ENCODE peak calls at places on chromosomes 16 and 17, in nine cellular contexts. U is GM12891; A is bronchial epithelial cell; L is fibroblast of the aortic adventitia; T is CD4-positive, CD25-positive, alpha-beta regulatory T cell; G is ecto neural progenitor cell; B is hypothalamus; F is Caki2; X is left cardiac atrium. V is an unnamed sample.
A peak's percentile ranks its signal among the peaks of the same experiment; 100 is the strongest.

GRCh38 chr16:68417711-68418301 is 30.5 kb downstream of the SMPD3 start:
- DNase-seq in T (peak; percentile 85), L (no peak), U (peak; percentile 53), A (peak; percentile 80), G (no peak), X (peak; percentile 35), F (no peak), B (no peak), V (peak; percentile 44)

GRCh38 chr17:50604470-50604869 is 30.2 kb upstream of the ABCC3 start:
- DNase-seq in T (no peak), L (peak; percentile 85), F (no peak), G (no peak), X (peak; percentile 86), B (no peak), U (no peak), A (no peak), V (no peak)

GRCh38 chr16:85607331-85607765 is 5.8 kb upstream of the GSE1 start:
- DNase-seq in F (no peak), U (no peak), X (no peak), L (no peak), A (no peak), B (no peak), G (no peak), T (no peak), V (no peak)

GRCh38 chr17:82582208-82582607 is 62.7 kb downstream of the FOXK2 start:
- DNase-seq in X (no peak), A (no peak), B (no peak), L (peak; percentile 9), G (no peak), T (no peak), U (no peak), F (no peak), V (no peak)

GRCh38 chr17:35666967-35667552 is 64.4 kb upstream of the RASL10B start:
- DNase-seq in L (peak; percentile 6), F (no peak), U (no peak), X (no peak), G (no peak), A (peak; percentile 40), B (no peak), T (no peak), V (no peak)

GRCh38 chr16:72946474-72947194 is 101.3 kb downstream of the ZFHX3 start:
- DNase-seq in X (peak; percentile 79), A (no peak), U (no peak), G (no peak), L (peak; percentile 39), T (no peak), F (no peak), B (no peak), V (peak; percentile 69)

GRCh38 chr16:28876973-28877641 is 1.2 kb upstream of the ATP2A1 start:
- DNase-seq in T (no peak), X (no peak), F (no peak), A (no peak), G (no peak), L (no peak), U (no peak), B (no peak), V (no peak)

GRCh38 chr16:86229283-86229682 is 281.0 kb upstream of the FOXF1 start:
- DNase-seq in G (no peak), A (no peak), X (no peak), F (no peak), B (no peak), T (no peak), L (no peak), U (no peak), V (no peak)

GRCh38 chr16:57539072-57539796 is 2.9 kb upstream of the CCDC102A start:
- DNase-seq in B (no peak), A (peak; percentile 48), U (no peak), G (peak; percentile 3), X (peak; percentile 1), T (no peak), F (no peak), L (no peak), V (no peak)

GRCh38 chr16:68995011-68995504 is 110.4 kb upstream of the HAS3 start:
- DNase-seq in B (no peak), F (peak; percentile 81), A (peak; percentile 100), U (no peak), L (peak; percentile 55), X (no peak), G (no peak), T (no peak), V (peak; percentile 79)

GRCh38 chr16:29698484-29699323 is 19.7 kb downstream of the QPRT start:
- DNase-seq in T (no peak), U (no peak), X (no peak), A (no peak), G (no peak), B (no peak), L (no peak), F (no peak), V (no peak)

GRCh38 chr17:27821318-27821717 is 21.0 kb upstream of the NOS2 start:
- DNase-seq in L (no peak), F (no peak), T (no peak), B (no peak), X (no peak), G (no peak), A (no peak), U (no peak), V (no peak)

GRCh38 chr16:1271380-1271749 is 15.5 kb downstream of the TPSD1 start:
- DNase-seq in G (no peak), B (no peak), L (no peak), A (no peak), T (no peak), F (no peak), X (no peak), U (no peak), V (no peak)

GRCh38 chr17:61338000-61338864 is 61.4 kb upstream of the TBX2 start:
- DNase-seq in G (no peak), B (no peak), T (no peak), U (no peak), F (peak; percentile 28), L (peak; percentile 82), A (peak; percentile 53), X (peak; percentile 48), V (no peak)

GRCh38 chr17:74639704-74640142 is 16.2 kb upstream of the CD300E start:
- DNase-seq in U (no peak), A (no peak), F (no peak), T (no peak), B (no peak), L (no peak), G (no peak), X (no peak), V (no peak)

GRCh38 chr16:55386534-55387296 is 62.7 kb downstream of the IRX6 start:
- DNase-seq in G (no peak), U (no peak), L (no peak), X (no peak), T (no peak), A (peak; percentile 88), B (no peak), F (no peak), V (peak; percentile 25)

GRCh38 chr16:1933097-1933661 is 9.8 kb downstream of the MSRB1 start:
- DNase-seq in G (no peak), F (no peak), X (no peak), A (no peak), U (no peak), L (no peak), T (no peak), B (no peak), V (no peak)

GRCh38 chr17:60577147-60577925 is 22.7 kb upstream of the PPM1D start:
- DNase-seq in U (no peak), F (peak; percentile 33), T (no peak), X (no peak), L (peak; percentile 75), A (no peak), B (peak; percentile 28), G (no peak), V (peak; percentile 50)

GRCh38 chr17:31329221-31329620 is 7.8 kb upstream of the EVI2A start:
- DNase-seq in B (no peak), X (no peak), T (no peak), A (peak; percentile 28), L (no peak), U (no peak), G (no peak), F (no peak), V (peak; percentile 3)

GRCh38 chr16:66618588-66618987 is 14.1 kb downstream of the CMTM3 start:
- DNase-seq in G (no peak), U (no peak), L (peak; percentile 92), T (no peak), A (peak; percentile 97), F (peak; percentile 79), X (no peak), B (no peak), V (peak; percentile 94)

GRCh38 chr16:10935491-10935890 is 6.8 kb downstream of the DEXI start:
- DNase-seq in A (no peak), F (no peak), X (no peak), L (no peak), T (no peak), U (no peak), G (no peak), B (no peak), V (no peak)

GRCh38 chr17:60087882-60088669 is 9.4 kb upstream of the HEATR6 start:
- DNase-seq in T (no peak), A (peak; percentile 48), U (no peak), X (no peak), L (peak; percentile 89), F (peak; percentile 55), B (no peak), G (no peak), V (no peak)

GRCh38 chr17:44663095-44663494 is 6.8 kb downstream of the MEIOC start:
- DNase-seq in L (no peak), B (no peak), A (no peak), F (no peak), X (no peak), U (no peak), G (no peak), T (no peak), V (no peak)

GRCh38 chr16:86527366-86527765 is 17.0 kb downstream of the FOXF1 start:
- DNase-seq in X (no peak), U (no peak), B (no peak), L (no peak), A (no peak), T (no peak), G (no peak), F (no peak), V (no peak)

GRCh38 chr17:36629252-36629847 is 28.0 kb downstream of the MRM1 start:
- DNase-seq in F (peak; percentile 67), G (peak; percentile 94), X (peak; percentile 77), U (peak; percentile 84), A (peak; percentile 45), B (peak; percentile 51), T (peak; percentile 70), L (peak; percentile 67), V (peak; percentile 81)

GRCh38 chr17:16432017-16432416 is 16.6 kb downstream of the TRPV2 start:
- DNase-seq in U (no peak), T (no peak), F (no peak), X (no peak), A (no peak), L (no peak), G (peak; percentile 50), B (no peak), V (no peak)

GRCh38 chr17:28861393-28862203 is 6.8 kb downstream of the ERAL1 start:
- DNase-seq in T (no peak), U (no peak), G (no peak), F (no peak), X (no peak), L (no peak), A (no peak), B (no peak), V (no peak)

GRCh38 chr17:27558341-27558740 is 72.6 kb upstream of the LGALS9 start:
- DNase-seq in X (no peak), B (no peak), T (no peak), U (no peak), F (no peak), A (no peak), L (no peak), G (no peak), V (no peak)